ENCODE peak calls at places on chromosomes 12 and 14, in six cellular contexts. One of them, this sample, is unnamed.

GRCh38 chr12:82896286-82896685 is 209.6 kb downstream of the TMTC2 start:
- DNase-seq in HepG2: no peak
- DNase-seq in H1: no peak
- DNase-seq in K562: no peak
- DNase-seq in GM23338: no peak
- DNase-seq in GM12878: no peak
- DNase-seq in this sample: no peak

GRCh38 chr12:63294327-63294632 is 143.3 kb upstream of the AVPR1A start:
- DNase-seq in H1: no peak
- DNase-seq in GM12878: no peak
- DNase-seq in HepG2: peak
- DNase-seq in K562: no peak
- DNase-seq in GM23338: no peak
- DNase-seq in this sample: no peak

GRCh38 chr14:21498540-21499526 is 12.3 kb downstream of the METTL3 start:
- DNase-seq in GM23338: peak
- DNase-seq in H1: no peak
- DNase-seq in GM12878: no peak
- DNase-seq in HepG2: peak
- DNase-seq in K562: peak
- DNase-seq in this sample: no peak

GRCh38 chr12:11228268-11228879 is 41.1 kb downstream of the PRB3 start:
- DNase-seq in HepG2: peak
- DNase-seq in GM23338: peak
- DNase-seq in GM12878: peak
- DNase-seq in H1: peak
- DNase-seq in K562: peak
- DNase-seq in this sample: peak

GRCh38 chr12:105939181-105939721 is 199.5 kb downstream of the NUAK1 start:
- DNase-seq in H1: no peak
- DNase-seq in GM12878: no peak
- DNase-seq in K562: no peak
- DNase-seq in HepG2: no peak
- DNase-seq in GM23338: no peak
- DNase-seq in this sample: no peak

GRCh38 chr12:62943779-62944395 is 8.9 kb upstream of the PPM1H start:
- DNase-seq in H1: no peak
- DNase-seq in GM12878: no peak
- DNase-seq in K562: no peak
- DNase-seq in GM23338: no peak
- DNase-seq in HepG2: no peak
- DNase-seq in this sample: no peak

GRCh38 chr12:6215120-6215807 is 15.1 kb downstream of the CD9 start:
- DNase-seq in K562: no peak
- DNase-seq in GM12878: no peak
- DNase-seq in GM23338: peak
- DNase-seq in H1: peak
- DNase-seq in HepG2: no peak
- DNase-seq in this sample: peak

GRCh38 chr12:98154850-98155249 is 360.5 kb upstream of the TMPO start:
- DNase-seq in HepG2: peak
- DNase-seq in K562: no peak
- DNase-seq in GM12878: no peak
- DNase-seq in H1: peak
- DNase-seq in GM23338: peak
- DNase-seq in this sample: peak

GRCh38 chr14:55366271-55366670 is 45.4 kb downstream of the ATG14 start:
- DNase-seq in K562: no peak
- DNase-seq in HepG2: no peak
- DNase-seq in GM12878: no peak
- DNase-seq in GM23338: no peak
- DNase-seq in H1: no peak
- DNase-seq in this sample: no peak

GRCh38 chr12:8678661-8679111 is 16.1 kb upstream of the MFAP5 start:
- DNase-seq in HepG2: no peak
- DNase-seq in GM12878: no peak
- DNase-seq in H1: no peak
- DNase-seq in GM23338: no peak
- DNase-seq in K562: no peak
- DNase-seq in this sample: no peak

GRCh38 chr12:8677362-8677761 is 14.7 kb upstream of the MFAP5 start:
- DNase-seq in HepG2: no peak
- DNase-seq in K562: no peak
- DNase-seq in GM23338: no peak
- DNase-seq in H1: no peak
- DNase-seq in GM12878: no peak
- DNase-seq in this sample: no peak

GRCh38 chr12:8680533-8680932 is 17.3 kb upstream of the RIMKLB start:
- DNase-seq in K562: no peak
- DNase-seq in H1: no peak
- DNase-seq in GM23338: peak
- DNase-seq in GM12878: no peak
- DNase-seq in HepG2: no peak
- DNase-seq in this sample: no peak

GRCh38 chr12:8676651-8677050 is 14.0 kb upstream of the MFAP5 start:
- DNase-seq in K562: no peak
- DNase-seq in GM23338: no peak
- DNase-seq in HepG2: no peak
- DNase-seq in GM12878: no peak
- DNase-seq in H1: no peak
- DNase-seq in this sample: no peak

DNA sequence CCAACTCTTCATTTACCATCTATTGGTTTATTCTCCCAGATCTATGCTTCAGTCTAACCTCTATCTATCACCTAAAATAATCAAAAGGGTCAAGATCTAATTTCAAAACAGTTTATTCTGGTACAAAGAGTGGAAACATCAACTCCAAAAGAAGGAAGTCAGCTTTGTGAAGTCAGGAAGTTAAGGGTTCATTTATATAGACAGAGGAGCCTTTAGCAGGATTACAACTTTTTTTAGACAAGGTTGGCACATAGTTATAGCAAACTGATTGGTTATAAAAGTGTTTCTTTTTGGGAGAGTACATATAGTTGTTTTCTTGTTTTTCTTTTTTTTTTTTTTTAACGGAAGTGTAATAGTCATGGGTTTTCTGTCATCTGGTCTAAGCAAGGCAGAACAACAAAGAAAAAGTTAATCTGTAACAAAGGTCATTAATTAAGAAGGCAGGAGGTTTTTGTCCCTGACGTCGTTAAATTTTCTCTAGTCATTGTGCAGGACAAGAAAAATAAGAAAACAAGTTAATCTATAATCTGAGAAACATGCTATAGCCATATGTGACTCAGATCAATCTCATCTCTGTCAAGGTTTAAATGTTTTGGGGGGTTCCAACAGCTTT is 13.0 kb upstream of the MFAP5 start:
- DNase-seq in GM23338: no peak
- DNase-seq in K562: no peak
- DNase-seq in GM12878: no peak
- DNase-seq in H1: no peak
- DNase-seq in HepG2: no peak
- DNase-seq in this sample: no peak
- TF ChIP-seq CREB1 in GM23338: no peak
- TF ChIP-seq CREB1 in K562: no peak
- TF ChIP-seq CREB1 in GM12878: no peak
- TF ChIP-seq CREB1 in H1: no peak
- TF ChIP-seq CREB1 in HepG2: no peak
- TF ChIP-seq CREB1 in this sample: no peak

GRCh38 chr12:52634266-52635056 is 16.1 kb upstream of the KRT73 start:
- DNase-seq in GM23338: no peak
- DNase-seq in K562: no peak
- DNase-seq in GM12878: no peak
- DNase-seq in H1: no peak
- DNase-seq in HepG2: no peak
- DNase-seq in this sample: no peak

GRCh38 chr12:52633383-52633782 is 15.0 kb upstream of the KRT73 start:
- DNase-seq in GM23338: no peak
- DNase-seq in HepG2: no peak
- DNase-seq in K562: no peak
- DNase-seq in H1: no peak
- DNase-seq in GM12878: no peak
- DNase-seq in this sample: no peak

GRCh38 chr12:52636592-52637258 is 15.3 kb downstream of the KRT2 start:
- DNase-seq in HepG2: no peak
- DNase-seq in GM12878: no peak
- DNase-seq in GM23338: no peak
- DNase-seq in H1: no peak
- DNase-seq in K562: no peak
- DNase-seq in this sample: no peak

GRCh38 chr12:52637299-52637698 is 14.7 kb downstream of the KRT2 start:
- DNase-seq in K562: no peak
- DNase-seq in H1: no peak
- DNase-seq in HepG2: no peak
- DNase-seq in GM23338: no peak
- DNase-seq in GM12878: no peak
- DNase-seq in this sample: no peak

GRCh38 chr12:52636189-52636588 is 15.8 kb downstream of the KRT2 start:
- DNase-seq in GM23338: no peak
- DNase-seq in HepG2: no peak
- DNase-seq in H1: no peak
- DNase-seq in GM12878: no peak
- DNase-seq in K562: no peak
- DNase-seq in this sample: no peak
- TF ChIP-seq CREB1 in GM23338: no peak
- TF ChIP-seq CREB1 in HepG2: no peak
- TF ChIP-seq CREB1 in H1: no peak
- TF ChIP-seq CREB1 in GM12878: no peak
- TF ChIP-seq CREB1 in K562: no peak
- TF ChIP-seq CREB1 in this sample: no peak

GRCh38 chr14:106037380-106037779 is 511.0 kb downstream of the TMEM121 start:
- DNase-seq in H1: no peak
- DNase-seq in GM12878: no peak
- DNase-seq in K562: peak
- DNase-seq in HepG2: no peak
- DNase-seq in GM23338: no peak
- DNase-seq in this sample: no peak

GRCh38 chr14:106044515-106044914 is 518.1 kb downstream of the TMEM121 start:
- DNase-seq in GM23338: no peak
- DNase-seq in GM12878: no peak
- DNase-seq in HepG2: no peak
- DNase-seq in K562: no peak
- DNase-seq in H1: no peak
- DNase-seq in this sample: no peak

GRCh38 chr14:106044949-106045596 is 518.7 kb downstream of the TMEM121 start:
- DNase-seq in H1: no peak
- DNase-seq in HepG2: peak
- DNase-seq in GM12878: no peak
- DNase-seq in GM23338: peak
- DNase-seq in K562: peak
- DNase-seq in this sample: no peak

DNA sequence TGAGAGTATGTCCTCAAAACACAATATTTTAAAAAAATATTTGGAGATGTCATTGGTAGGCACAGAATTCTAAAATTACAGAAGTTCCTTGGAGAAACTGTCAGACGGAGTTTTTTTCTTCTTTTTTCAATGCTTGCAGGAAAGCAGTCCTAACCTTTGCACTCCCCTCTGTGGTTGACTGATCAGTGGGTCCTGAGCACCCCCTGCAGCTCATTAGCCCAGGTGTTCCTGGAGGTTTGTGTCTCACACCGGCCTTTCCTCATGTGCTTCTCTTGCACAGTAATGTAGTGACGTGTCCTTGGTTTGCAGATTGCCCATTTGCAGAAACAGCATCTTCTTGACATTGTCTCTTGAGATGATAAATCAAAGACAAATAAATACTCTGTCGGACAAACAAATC is 513.0 kb downstream of the TMEM121 start:
- DNase-seq in GM12878: no peak
- DNase-seq in K562: peak
- DNase-seq in GM23338: peak
- DNase-seq in H1: no peak
- DNase-seq in HepG2: no peak
- DNase-seq in this sample: no peak
- TF ChIP-seq CREB1 in GM12878: no peak
- TF ChIP-seq CREB1 in K562: no peak
- TF ChIP-seq CREB1 in GM23338: no peak
- TF ChIP-seq CREB1 in H1: no peak
- TF ChIP-seq CREB1 in HepG2: no peak
- TF ChIP-seq CREB1 in this sample: no peak

GRCh38 chr14:32908487-32909084 is 30.1 kb upstream of the NPAS3 start:
- DNase-seq in K562: no peak
- DNase-seq in GM23338: no peak
- DNase-seq in H1: no peak
- DNase-seq in HepG2: no peak
- DNase-seq in GM12878: no peak
- DNase-seq in this sample: no peak
- TF ChIP-seq CREB1 in K562: no peak
- TF ChIP-seq CREB1 in GM23338: no peak
- TF ChIP-seq CREB1 in H1: no peak
- TF ChIP-seq CREB1 in HepG2: no peak
- TF ChIP-seq CREB1 in GM12878: no peak
- TF ChIP-seq CREB1 in this sample: no peak

GRCh38 chr14:91021991-91022621 is 38.3 kb downstream of the RPS6KA5 start:
- DNase-seq in H1: no peak
- DNase-seq in GM23338: no peak
- DNase-seq in K562: no peak
- DNase-seq in HepG2: no peak
- DNase-seq in GM12878: no peak
- DNase-seq in this sample: no peak
- TF ChIP-seq CREB1 in H1: no peak
- TF ChIP-seq CREB1 in GM23338: no peak
- TF ChIP-seq CREB1 in K562: no peak
- TF ChIP-seq CREB1 in HepG2: no peak
- TF ChIP-seq CREB1 in GM12878: no peak
- TF ChIP-seq CREB1 in this sample: no peak

DNA sequence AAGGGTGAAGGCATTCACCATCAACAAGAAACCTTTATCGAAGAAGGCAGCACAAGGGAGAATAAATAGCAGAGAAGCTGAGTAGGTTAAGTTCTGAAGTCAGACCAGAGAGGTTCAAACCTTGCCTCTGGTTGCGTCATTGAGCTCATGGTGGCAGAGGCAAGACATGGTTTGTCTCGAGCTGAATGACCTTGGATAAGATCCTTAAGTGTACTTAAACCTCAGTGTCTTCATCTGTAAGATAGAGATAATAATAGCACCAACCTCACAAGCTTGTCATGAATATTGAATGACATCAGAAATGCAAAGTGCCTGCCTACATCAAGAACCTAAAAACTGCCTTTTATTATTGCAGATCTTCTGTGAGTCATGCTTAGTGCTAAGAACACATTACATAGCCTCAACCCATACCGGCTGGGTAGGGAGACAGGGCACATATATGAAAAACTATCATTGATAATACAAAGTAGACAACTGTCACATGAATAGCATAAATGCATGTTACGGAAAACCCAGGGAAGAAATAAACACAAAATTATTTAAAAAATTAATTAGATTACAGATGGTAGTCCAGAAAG is 1.2 kb upstream of the ACSM4 start:
- DNase-seq in H1: no peak
- DNase-seq in K562: peak
- DNase-seq in GM12878: no peak
- DNase-seq in GM23338: no peak
- DNase-seq in HepG2: no peak
- DNase-seq in this sample: no peak
- TF ChIP-seq CREB1 in H1: no peak
- TF ChIP-seq CREB1 in K562: peak
- TF ChIP-seq CREB1 in GM12878: no peak
- TF ChIP-seq CREB1 in GM23338: no peak
- TF ChIP-seq CREB1 in HepG2: no peak
- TF ChIP-seq CREB1 in this sample: no peak